ENCODE peak calls at places on chromosome 14, in ten cellular contexts. One of them, this sample, is unnamed.
A peak's percentile ranks its signal among the peaks of the same experiment; 100 is the strongest.

GRCh38 chr14:65333926-65334687 is 78.4 kb upstream of the FUT8 start:
- DNase-seq in CD4-positive, CD25-positive, alpha-beta regulatory T cell: no peak
- DNase-seq in neuronal stem cell: no peak
- DNase-seq in pancreas: no peak
- DNase-seq in left ventricle myocardium inferior: peak; percentile 30
- DNase-seq in ovary: peak; percentile 17
- DNase-seq in Caco-2: peak; percentile 78
- DNase-seq in hepatocyte: peak; percentile 62
- DNase-seq in naive thymus-derived CD4-positive, alpha-beta T cell: no peak
- DNase-seq in upper lobe of left lung: no peak
- DNase-seq in this sample: peak; percentile 31

GRCh38 chr14:77319416-77319815 is 1.3 kb downstream of the POMT2 start:
- DNase-seq in CD4-positive, CD25-positive, alpha-beta regulatory T cell: no peak
- DNase-seq in neuronal stem cell: no peak
- DNase-seq in pancreas: no peak
- DNase-seq in left ventricle myocardium inferior: no peak
- DNase-seq in ovary: no peak
- DNase-seq in Caco-2: no peak
- DNase-seq in hepatocyte: no peak
- DNase-seq in naive thymus-derived CD4-positive, alpha-beta T cell: no peak
- DNase-seq in upper lobe of left lung: no peak
- DNase-seq in this sample: no peak

GRCh38 chr14:61326847-61327246 is 5.5 kb downstream of the PRKCH start:
- DNase-seq in CD4-positive, CD25-positive, alpha-beta regulatory T cell: no peak
- DNase-seq in neuronal stem cell: no peak
- DNase-seq in pancreas: peak; percentile 25
- DNase-seq in left ventricle myocardium inferior: peak; percentile 76
- DNase-seq in ovary: peak; percentile 53
- DNase-seq in Caco-2: no peak
- DNase-seq in hepatocyte: peak; percentile 30
- DNase-seq in naive thymus-derived CD4-positive, alpha-beta T cell: no peak
- DNase-seq in upper lobe of left lung: no peak
- DNase-seq in this sample: peak; percentile 75

GRCh38 chr14:69643430-69644200 is 32.2 kb downstream of the SUSD6 start:
- DNase-seq in CD4-positive, CD25-positive, alpha-beta regulatory T cell: no peak
- DNase-seq in neuronal stem cell: no peak
- DNase-seq in pancreas: peak; percentile 86
- DNase-seq in left ventricle myocardium inferior: no peak
- DNase-seq in ovary: peak; percentile 36
- DNase-seq in Caco-2: no peak
- DNase-seq in hepatocyte: peak; percentile 77
- DNase-seq in naive thymus-derived CD4-positive, alpha-beta T cell: no peak
- DNase-seq in upper lobe of left lung: no peak
- DNase-seq in this sample: no peak

GRCh38 chr14:101199028-101199770 is 295.7 kb upstream of the RTL1 start:
- DNase-seq in CD4-positive, CD25-positive, alpha-beta regulatory T cell: no peak
- DNase-seq in neuronal stem cell: no peak
- DNase-seq in pancreas: no peak
- DNase-seq in left ventricle myocardium inferior: no peak
- DNase-seq in ovary: peak; percentile 2
- DNase-seq in Caco-2: peak; percentile 5
- DNase-seq in hepatocyte: no peak
- DNase-seq in naive thymus-derived CD4-positive, alpha-beta T cell: no peak
- DNase-seq in upper lobe of left lung: no peak
- DNase-seq in this sample: peak; percentile 18

GRCh38 chr14:36241183-36241582 is 64.7 kb upstream of the PTCSC3 start:
- DNase-seq in CD4-positive, CD25-positive, alpha-beta regulatory T cell: no peak
- DNase-seq in neuronal stem cell: no peak
- DNase-seq in pancreas: no peak
- DNase-seq in left ventricle myocardium inferior: no peak
- DNase-seq in ovary: no peak
- DNase-seq in Caco-2: no peak
- DNase-seq in hepatocyte: no peak
- DNase-seq in naive thymus-derived CD4-positive, alpha-beta T cell: no peak
- DNase-seq in upper lobe of left lung: no peak
- DNase-seq in this sample: no peak

GRCh38 chr14:96559571-96559970 is 57.4 kb downstream of the PAPOLA start:
- DNase-seq in CD4-positive, CD25-positive, alpha-beta regulatory T cell: no peak
- DNase-seq in neuronal stem cell: no peak
- DNase-seq in pancreas: no peak
- DNase-seq in left ventricle myocardium inferior: no peak
- DNase-seq in ovary: no peak
- DNase-seq in Caco-2: no peak
- DNase-seq in hepatocyte: no peak
- DNase-seq in naive thymus-derived CD4-positive, alpha-beta T cell: no peak
- DNase-seq in upper lobe of left lung: no peak
- DNase-seq in this sample: no peak

GRCh38 chr14:76181546-76181945 is 29.8 kb downstream of the GPATCH2L start:
- DNase-seq in CD4-positive, CD25-positive, alpha-beta regulatory T cell: no peak
- DNase-seq in neuronal stem cell: no peak
- DNase-seq in pancreas: no peak
- DNase-seq in left ventricle myocardium inferior: no peak
- DNase-seq in ovary: no peak
- DNase-seq in Caco-2: no peak
- DNase-seq in hepatocyte: no peak
- DNase-seq in naive thymus-derived CD4-positive, alpha-beta T cell: no peak
- DNase-seq in upper lobe of left lung: no peak
- DNase-seq in this sample: no peak

GRCh38 chr14:32473476-32473875 is 144.4 kb downstream of the AKAP6 start:
- DNase-seq in CD4-positive, CD25-positive, alpha-beta regulatory T cell: no peak
- DNase-seq in neuronal stem cell: no peak
- DNase-seq in pancreas: peak; percentile 22
- DNase-seq in left ventricle myocardium inferior: peak; percentile 41
- DNase-seq in ovary: no peak
- DNase-seq in Caco-2: peak; percentile 87
- DNase-seq in hepatocyte: peak; percentile 36
- DNase-seq in naive thymus-derived CD4-positive, alpha-beta T cell: no peak
- DNase-seq in upper lobe of left lung: no peak
- DNase-seq in this sample: no peak

GRCh38 chr14:71654810-71655209 is 277.4 kb upstream of the RGS6 start:
- DNase-seq in CD4-positive, CD25-positive, alpha-beta regulatory T cell: no peak
- DNase-seq in neuronal stem cell: no peak
- DNase-seq in pancreas: no peak
- DNase-seq in left ventricle myocardium inferior: no peak
- DNase-seq in ovary: no peak
- DNase-seq in Caco-2: no peak
- DNase-seq in hepatocyte: no peak
- DNase-seq in naive thymus-derived CD4-positive, alpha-beta T cell: no peak
- DNase-seq in upper lobe of left lung: no peak
- DNase-seq in this sample: no peak

GRCh38 chr14:51039285-51039684 is 55.6 kb downstream of the TRIM9 start:
- DNase-seq in CD4-positive, CD25-positive, alpha-beta regulatory T cell: no peak
- DNase-seq in neuronal stem cell: no peak
- DNase-seq in pancreas: no peak
- DNase-seq in left ventricle myocardium inferior: no peak
- DNase-seq in ovary: no peak
- DNase-seq in Caco-2: no peak
- DNase-seq in hepatocyte: no peak
- DNase-seq in naive thymus-derived CD4-positive, alpha-beta T cell: no peak
- DNase-seq in upper lobe of left lung: no peak
- DNase-seq in this sample: no peak

GRCh38 chr14:102028733-102029132 is 58.1 kb downstream of the HSP90AA1 start:
- DNase-seq in CD4-positive, CD25-positive, alpha-beta regulatory T cell: no peak
- DNase-seq in neuronal stem cell: no peak
- DNase-seq in pancreas: no peak
- DNase-seq in left ventricle myocardium inferior: no peak
- DNase-seq in ovary: no peak
- DNase-seq in Caco-2: no peak
- DNase-seq in hepatocyte: peak; percentile 58
- DNase-seq in naive thymus-derived CD4-positive, alpha-beta T cell: no peak
- DNase-seq in upper lobe of left lung: no peak
- DNase-seq in this sample: no peak

GRCh38 chr14:80973918-80974317 is 18.5 kb downstream of the TSHR start:
- DNase-seq in CD4-positive, CD25-positive, alpha-beta regulatory T cell: peak; percentile 48
- DNase-seq in neuronal stem cell: no peak
- DNase-seq in pancreas: no peak
- DNase-seq in left ventricle myocardium inferior: no peak
- DNase-seq in ovary: no peak
- DNase-seq in Caco-2: no peak
- DNase-seq in hepatocyte: no peak
- DNase-seq in naive thymus-derived CD4-positive, alpha-beta T cell: no peak
- DNase-seq in upper lobe of left lung: no peak
- DNase-seq in this sample: no peak

GRCh38 chr14:100306506-100307214 is 416 bp upstream of the SLC25A29 start:
- DNase-seq in CD4-positive, CD25-positive, alpha-beta regulatory T cell: peak; percentile 46
- DNase-seq in neuronal stem cell: peak; percentile 90
- DNase-seq in pancreas: peak; percentile 83
- DNase-seq in left ventricle myocardium inferior: peak; percentile 93
- DNase-seq in ovary: peak; percentile 86
- DNase-seq in Caco-2: peak; percentile 67
- DNase-seq in hepatocyte: peak; percentile 95
- DNase-seq in naive thymus-derived CD4-positive, alpha-beta T cell: peak; percentile 59
- DNase-seq in upper lobe of left lung: peak; percentile 98
- DNase-seq in this sample: peak; percentile 100

GRCh38 chr14:68786491-68787234 is 6.2 kb downstream of the ZFP36L1 start:
- DNase-seq in CD4-positive, CD25-positive, alpha-beta regulatory T cell: no peak
- DNase-seq in neuronal stem cell: no peak
- DNase-seq in pancreas: no peak
- DNase-seq in left ventricle myocardium inferior: no peak
- DNase-seq in ovary: peak; percentile 53
- DNase-seq in Caco-2: no peak
- DNase-seq in hepatocyte: peak; percentile 62
- DNase-seq in naive thymus-derived CD4-positive, alpha-beta T cell: no peak
- DNase-seq in upper lobe of left lung: no peak
- DNase-seq in this sample: peak; percentile 59

GRCh38 chr14:92676448-92677086 is 71.9 kb downstream of the LGMN start:
- DNase-seq in CD4-positive, CD25-positive, alpha-beta regulatory T cell: no peak
- DNase-seq in neuronal stem cell: no peak
- DNase-seq in pancreas: no peak
- DNase-seq in left ventricle myocardium inferior: no peak
- DNase-seq in ovary: no peak
- DNase-seq in Caco-2: no peak
- DNase-seq in hepatocyte: no peak
- DNase-seq in naive thymus-derived CD4-positive, alpha-beta T cell: no peak
- DNase-seq in upper lobe of left lung: no peak
- DNase-seq in this sample: no peak

GRCh38 chr14:91119556-91120311 is 5.9 kb downstream of the DGLUCY start:
- DNase-seq in CD4-positive, CD25-positive, alpha-beta regulatory T cell: no peak
- DNase-seq in neuronal stem cell: no peak
- DNase-seq in pancreas: no peak
- DNase-seq in left ventricle myocardium inferior: no peak
- DNase-seq in ovary: no peak
- DNase-seq in Caco-2: no peak
- DNase-seq in hepatocyte: no peak
- DNase-seq in naive thymus-derived CD4-positive, alpha-beta T cell: no peak
- DNase-seq in upper lobe of left lung: no peak
- DNase-seq in this sample: no peak

GRCh38 chr14:20597108-20597507 is 5.9 kb upstream of the RNASE12 start:
- DNase-seq in CD4-positive, CD25-positive, alpha-beta regulatory T cell: no peak
- DNase-seq in neuronal stem cell: no peak
- DNase-seq in pancreas: no peak
- DNase-seq in left ventricle myocardium inferior: no peak
- DNase-seq in ovary: no peak
- DNase-seq in Caco-2: no peak
- DNase-seq in hepatocyte: no peak
- DNase-seq in naive thymus-derived CD4-positive, alpha-beta T cell: no peak
- DNase-seq in upper lobe of left lung: no peak
- DNase-seq in this sample: no peak
- H3K36me3 ChIP-seq in CD4-positive, CD25-positive, alpha-beta regulatory T cell: no peaks in the 10 kb centered on the region
- H3K36me3 ChIP-seq in neuronal stem cell: no peaks in the 10 kb centered on the region
- H3K36me3 ChIP-seq in pancreas: no peaks in the 10 kb centered on the region
- H3K36me3 ChIP-seq in left ventricle myocardium inferior: no peaks in the 10 kb centered on the region
- H3K36me3 ChIP-seq in ovary: no peaks in the 10 kb centered on the region
- H3K36me3 ChIP-seq in Caco-2: no peaks in the 10 kb centered on the region
- H3K36me3 ChIP-seq in hepatocyte: no peaks in the 10 kb centered on the region
- H3K36me3 ChIP-seq in naive thymus-derived CD4-positive, alpha-beta T cell: no peaks in the 10 kb centered on the region
- H3K36me3 ChIP-seq in upper lobe of left lung: no peaks in the 10 kb centered on the region
- H3K36me3 ChIP-seq in this sample: no peaks in the 10 kb centered on the region

GRCh38 chr14:23523229-23524016 is 28.1 kb downstream of the ZFHX2 start:
- DNase-seq in CD4-positive, CD25-positive, alpha-beta regulatory T cell: no peak
- DNase-seq in neuronal stem cell: no peak
- DNase-seq in pancreas: no peak
- DNase-seq in left ventricle myocardium inferior: no peak
- DNase-seq in ovary: no peak
- DNase-seq in Caco-2: no peak
- DNase-seq in hepatocyte: no peak
- DNase-seq in naive thymus-derived CD4-positive, alpha-beta T cell: no peak
- DNase-seq in upper lobe of left lung: no peak
- DNase-seq in this sample: no peak
- H3K4me3 ChIP-seq in CD4-positive, CD25-positive, alpha-beta regulatory T cell: no peak overlapping the region
- H3K4me3 ChIP-seq in neuronal stem cell: no peak overlapping the region
- H3K4me3 ChIP-seq in pancreas: no peak overlapping the region
- H3K4me3 ChIP-seq in left ventricle myocardium inferior: no peak overlapping the region
- H3K4me3 ChIP-seq in ovary: no peak overlapping the region
- H3K4me3 ChIP-seq in Caco-2: no peak overlapping the region
- H3K4me3 ChIP-seq in hepatocyte: no peak overlapping the region
- H3K4me3 ChIP-seq in naive thymus-derived CD4-positive, alpha-beta T cell: no peak overlapping the region
- H3K4me3 ChIP-seq in upper lobe of left lung: no peak overlapping the region
- H3K4me3 ChIP-seq in this sample: no peak overlapping the region

GRCh38 chr14:20644520-20644919 is 3.0 kb upstream of the OR6S1 start:
- DNase-seq in CD4-positive, CD25-positive, alpha-beta regulatory T cell: no peak
- DNase-seq in neuronal stem cell: no peak
- DNase-seq in pancreas: no peak
- DNase-seq in left ventricle myocardium inferior: no peak
- DNase-seq in ovary: no peak
- DNase-seq in Caco-2: no peak
- DNase-seq in hepatocyte: no peak
- DNase-seq in naive thymus-derived CD4-positive, alpha-beta T cell: no peak
- DNase-seq in upper lobe of left lung: no peak
- DNase-seq in this sample: no peak
- H3K27me3 ChIP-seq in CD4-positive, CD25-positive, alpha-beta regulatory T cell: peaks cover 11% of the 10 kb centered on the region
- H3K27me3 ChIP-seq in neuronal stem cell: no peaks in the 10 kb centered on the region
- H3K27me3 ChIP-seq in pancreas: no peaks in the 10 kb centered on the region
- H3K27me3 ChIP-seq in left ventricle myocardium inferior: peaks cover 90% of the 10 kb centered on the region
- H3K27me3 ChIP-seq in ovary: no peaks in the 10 kb centered on the region
- H3K27me3 ChIP-seq in Caco-2: no peaks in the 10 kb centered on the region
- H3K27me3 ChIP-seq in hepatocyte: peaks cover 8% of the 10 kb centered on the region
- H3K27me3 ChIP-seq in naive thymus-derived CD4-positive, alpha-beta T cell: peaks cover 3% of the 10 kb centered on the region
- H3K27me3 ChIP-seq in upper lobe of left lung: no peaks in the 10 kb centered on the region
- H3K27me3 ChIP-seq in this sample: peaks cover 2% of the 10 kb centered on the region

GRCh38 chr14:34059037-34059924 is 108.4 kb upstream of the EGLN3 start:
- DNase-seq in CD4-positive, CD25-positive, alpha-beta regulatory T cell: no peak
- DNase-seq in neuronal stem cell: no peak
- DNase-seq in pancreas: no peak
- DNase-seq in left ventricle myocardium inferior: no peak
- DNase-seq in ovary: no peak
- DNase-seq in Caco-2: no peak
- DNase-seq in hepatocyte: no peak
- DNase-seq in naive thymus-derived CD4-positive, alpha-beta T cell: no peak
- DNase-seq in upper lobe of left lung: no peak
- DNase-seq in this sample: no peak

GRCh38 chr14:34059925-34060746 is 109.3 kb upstream of the EGLN3 start:
- DNase-seq in CD4-positive, CD25-positive, alpha-beta regulatory T cell: no peak
- DNase-seq in neuronal stem cell: peak; percentile 66
- DNase-seq in pancreas: peak; percentile 71
- DNase-seq in left ventricle myocardium inferior: peak; percentile 85
- DNase-seq in ovary: peak; percentile 76
- DNase-seq in Caco-2: peak; percentile 82
- DNase-seq in hepatocyte: peak; percentile 94
- DNase-seq in naive thymus-derived CD4-positive, alpha-beta T cell: peak; percentile 34
- DNase-seq in upper lobe of left lung: peak; percentile 94
- DNase-seq in this sample: peak; percentile 91

GRCh38 chr14:34060747-34061050 is 109.8 kb upstream of the EGLN3 start:
- DNase-seq in CD4-positive, CD25-positive, alpha-beta regulatory T cell: no peak
- DNase-seq in neuronal stem cell: no peak
- DNase-seq in pancreas: no peak
- DNase-seq in left ventricle myocardium inferior: no peak
- DNase-seq in ovary: no peak
- DNase-seq in Caco-2: no peak
- DNase-seq in hepatocyte: no peak
- DNase-seq in naive thymus-derived CD4-positive, alpha-beta T cell: no peak
- DNase-seq in upper lobe of left lung: no peak
- DNase-seq in this sample: no peak

GRCh38 chr14:34056081-34056480 is 105.2 kb upstream of the EGLN3 start:
- DNase-seq in CD4-positive, CD25-positive, alpha-beta regulatory T cell: no peak
- DNase-seq in neuronal stem cell: no peak
- DNase-seq in pancreas: no peak
- DNase-seq in left ventricle myocardium inferior: no peak
- DNase-seq in ovary: no peak
- DNase-seq in Caco-2: no peak
- DNase-seq in hepatocyte: no peak
- DNase-seq in naive thymus-derived CD4-positive, alpha-beta T cell: no peak
- DNase-seq in upper lobe of left lung: no peak
- DNase-seq in this sample: no peak

GRCh38 chr14:34058510-34058909 is 107.6 kb upstream of the EGLN3 start:
- DNase-seq in CD4-positive, CD25-positive, alpha-beta regulatory T cell: no peak
- DNase-seq in neuronal stem cell: no peak
- DNase-seq in pancreas: no peak
- DNase-seq in left ventricle myocardium inferior: no peak
- DNase-seq in ovary: no peak
- DNase-seq in Caco-2: no peak
- DNase-seq in hepatocyte: no peak
- DNase-seq in naive thymus-derived CD4-positive, alpha-beta T cell: no peak
- DNase-seq in upper lobe of left lung: no peak
- DNase-seq in this sample: no peak
- H3K36me3 ChIP-seq in CD4-positive, CD25-positive, alpha-beta regulatory T cell: no peaks in the 10 kb centered on the region
- H3K36me3 ChIP-seq in neuronal stem cell: no peaks in the 10 kb centered on the region
- H3K36me3 ChIP-seq in pancreas: no peaks in the 10 kb centered on the region
- H3K36me3 ChIP-seq in left ventricle myocardium inferior: no peaks in the 10 kb centered on the region
- H3K36me3 ChIP-seq in ovary: no peaks in the 10 kb centered on the region
- H3K36me3 ChIP-seq in Caco-2: no peaks in the 10 kb centered on the region
- H3K36me3 ChIP-seq in hepatocyte: no peaks in the 10 kb centered on the region
- H3K36me3 ChIP-seq in naive thymus-derived CD4-positive, alpha-beta T cell: no peaks in the 10 kb centered on the region
- H3K36me3 ChIP-seq in upper lobe of left lung: no peaks in the 10 kb centered on the region
- H3K36me3 ChIP-seq in this sample: no peaks in the 10 kb centered on the region